ENCODE peak calls at places on chromosomes 11 and 22, in nine cellular contexts. A, J, M, E, K, G, T, L and P are unnamed samples.

GRCh38 chr22:25749420-25750169 is 7.6 kb downstream of the MYO18B start:
- DNase-seq in J (peak; percentile 72), A (peak; percentile 16), T (no peak), M (no peak), L (no peak), K (no peak), E (no peak), G (no peak), P (peak; percentile 67)

GRCh38 chr11:58067685-58068084 is 36.9 kb downstream of the OR6Q1 start:
- DNase-seq in M (no peak), K (no peak), G (no peak), E (no peak), A (peak; percentile 22), T (no peak), J (no peak), L (no peak), P (no peak)

GRCh38 chr11:64643258-64643881 is 52.4 kb downstream of the SLC22A12 start:
- DNase-seq in A (no peak), E (no peak), K (no peak), G (peak; percentile 55), M (no peak), J (no peak), T (peak; percentile 87), L (peak; percentile 55), P (no peak)

GRCh38 chr11:70712471-70712870 is 314.1 kb downstream of the CTTN start:
- DNase-seq in K (no peak), M (no peak), G (no peak), E (no peak), L (no peak), T (peak; percentile 58), A (no peak), J (no peak), P (no peak)

GRCh38 chr11:34936945-34937344 is 20.5 kb downstream of the PDHX start:
- DNase-seq in G (no peak), A (no peak), L (no peak), K (no peak), E (no peak), T (no peak), J (no peak), M (no peak), P (no peak)

GRCh38 chr11:95789506-95790122 is at the start of gene FAM76B:
- DNase-seq in K (peak; percentile 95), E (peak; percentile 99), A (peak; percentile 98), J (peak; percentile 92), G (peak; percentile 99), T (peak; percentile 98), M (peak; percentile 99), L (peak; percentile 94), P (peak; percentile 93)

GRCh38 chr22:17271711-17272451 is 52.6 kb upstream of the ADA2 start:
- DNase-seq in A (no peak), T (no peak), E (no peak), M (no peak), L (no peak), G (no peak), K (no peak), J (no peak), P (no peak)

GRCh38 chr11:66866420-66867010 is 9.7 kb downstream of the LRFN4 start:
- DNase-seq in M (no peak), E (no peak), A (no peak), L (no peak), J (no peak), K (no peak), G (no peak), T (no peak), P (no peak)

GRCh38 chr22:34917239-34917638 is 148.7 kb upstream of the ISX start:
- DNase-seq in L (no peak), K (no peak), E (no peak), J (no peak), M (no peak), A (no peak), T (no peak), G (no peak), P (no peak)

GRCh38 chr11:111459506-111460270 is 52.5 kb downstream of the BTG4 start:
- DNase-seq in J (no peak), E (no peak), G (no peak), K (no peak), T (peak; percentile 38), M (no peak), A (no peak), L (no peak), P (no peak)

GRCh38 chr11:76805206-76805913 is 22.2 kb downstream of the TSKU start:
- DNase-seq in T (no peak), K (no peak), E (peak; percentile 37), L (no peak), J (peak; percentile 34), M (peak; percentile 32), A (no peak), G (no peak), P (peak; percentile 21)

GRCh38 chr11:2800655-2801531 is 84.7 kb downstream of the CDKN1C start:
- DNase-seq in K (peak; percentile 7), J (no peak), M (peak; percentile 1), A (no peak), L (no peak), E (no peak), G (no peak), T (no peak), P (no peak)

GRCh38 chr22:38718414-38718813 is 12.7 kb downstream of the GTPBP1 start:
- DNase-seq in E (peak; percentile 76), A (peak; percentile 66), L (no peak), K (no peak), M (no peak), G (peak; percentile 86), T (peak; percentile 78), J (no peak), P (no peak)

GRCh38 chr11:17631702-17632365 is 84.8 kb downstream of the OTOG start:
- DNase-seq in A (no peak), L (no peak), G (no peak), E (no peak), M (no peak), T (peak; percentile 19), K (no peak), J (no peak), P (no peak)

GRCh38 chr22:29108137-29108536 is 35.3 kb downstream of the KREMEN1 start:
- DNase-seq in J (no peak), L (no peak), T (no peak), A (peak; percentile 51), M (no peak), K (no peak), G (no peak), E (peak; percentile 68), P (no peak)

GRCh38 chr11:130653838-130654601 is 205.6 kb downstream of the ADAMTS15 start:
- DNase-seq in A (peak; percentile 59), L (peak; percentile 37), G (no peak), M (no peak), T (peak; percentile 14), E (no peak), K (peak; percentile 85), J (no peak), P (no peak)

GRCh38 chr11:38089728-38090127 is 1491.7 kb upstream of the RAG2 start:
- DNase-seq in E (peak; percentile 58), A (no peak), K (no peak), M (no peak), T (no peak), L (peak; percentile 9), G (peak; percentile 75), J (no peak), P (no peak)

DNA sequence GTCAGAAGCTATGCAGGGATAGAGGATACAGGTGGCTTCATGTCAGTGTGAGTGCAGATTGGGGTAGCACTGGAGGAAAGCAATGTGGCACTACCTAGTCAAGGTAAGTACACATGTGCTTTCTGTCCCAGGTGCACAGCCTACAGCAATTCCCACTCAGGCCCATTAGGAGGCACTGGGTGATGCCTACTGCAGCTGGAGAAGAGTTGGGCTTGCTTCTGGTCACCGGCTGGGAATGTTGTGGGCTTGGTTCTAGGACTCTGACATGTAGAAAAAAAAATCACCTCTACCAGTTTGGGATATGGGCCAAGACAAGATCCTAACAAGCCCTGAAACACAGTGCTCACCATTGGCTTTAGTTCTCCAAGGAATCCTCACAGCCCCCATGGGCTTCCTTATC is 69.7 kb downstream of the TENM4 start:
- DNase-seq in E (peak; percentile 65), J (no peak), K (no peak), G (no peak), A (no peak), M (no peak), T (peak; percentile 40), L (no peak), P (no peak)
- TF ChIP-seq CTCF in E (peak; percentile 77), J (no peak), K (no peak), G (no peak), A (no peak), M (no peak), T (no peak), L (no peak), P (no peak)

DNA sequence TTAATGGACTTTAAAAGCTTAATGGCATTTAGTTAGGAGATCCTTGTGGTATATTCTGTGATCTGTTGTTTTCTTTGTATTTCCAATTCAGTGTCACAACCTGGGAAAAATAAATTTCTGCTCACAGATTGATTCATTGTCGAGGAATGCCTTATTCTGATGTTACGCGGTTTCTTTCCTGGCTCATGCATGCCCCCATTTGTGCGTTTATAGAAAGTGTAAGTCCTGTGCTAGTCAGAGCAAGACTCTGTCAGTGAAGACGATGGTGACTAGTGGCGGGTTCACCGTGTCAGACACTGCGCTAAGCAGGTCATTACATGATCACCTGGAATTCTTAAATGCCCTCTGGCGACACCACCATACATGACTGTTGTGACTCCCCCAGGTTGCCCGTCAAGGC is 169.4 kb downstream of the TBC1D22A start:
- DNase-seq in T (no peak), M (no peak), K (no peak), J (no peak), A (peak; percentile 87), E (peak; percentile 83), G (no peak), L (no peak), P (no peak)
- TF ChIP-seq CTCF in T (no peak), M (no peak), K (no peak), J (no peak), A (no peak), E (no peak), G (no peak), L (no peak), P (no peak)

DNA sequence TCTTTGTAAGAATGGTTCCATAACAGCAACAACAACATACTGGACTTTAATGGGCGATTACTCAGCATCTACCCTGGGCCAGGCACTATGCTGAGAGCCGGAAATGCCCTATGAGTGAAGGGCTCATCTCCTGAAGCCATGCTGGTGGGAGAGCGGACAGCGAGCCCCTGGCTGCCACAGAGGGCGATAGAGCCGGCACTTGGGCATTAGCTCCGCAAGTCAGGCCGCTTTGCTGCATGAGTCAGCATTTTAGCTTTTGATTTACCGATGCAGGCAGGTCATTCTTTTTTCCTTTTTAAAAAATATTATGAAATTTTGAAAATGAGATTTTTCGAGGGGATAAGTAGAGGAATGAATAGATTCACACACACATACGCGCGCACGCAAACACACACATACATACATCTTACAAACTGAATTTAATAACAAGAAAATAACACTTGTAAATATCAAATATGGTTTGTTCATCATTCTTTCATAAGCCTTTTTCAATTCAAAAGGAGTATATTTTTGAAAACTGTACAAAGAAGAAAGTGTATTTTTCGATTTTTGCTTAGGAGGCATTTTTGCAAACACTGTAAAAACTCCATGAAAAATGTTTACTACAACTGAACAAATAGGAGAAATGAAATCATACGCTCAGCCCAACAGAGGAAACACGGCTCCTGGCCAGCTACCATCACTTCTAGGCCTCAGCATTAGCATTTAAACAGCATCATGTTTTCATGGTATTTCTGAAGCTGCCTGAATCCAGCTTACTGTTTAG is 667.3 kb downstream of the OPCML start:
- DNase-seq in A (no peak), J (no peak), E (no peak), G (no peak), T (peak; percentile 82), K (no peak), L (no peak), M (no peak), P (no peak)
- TF ChIP-seq CTCF in A (no peak), J (no peak), E (no peak), G (no peak), T (peak; percentile 43), K (no peak), L (no peak), M (no peak), P (no peak)

GRCh38 chr11:94751216-94751612 is 16.9 kb upstream of the AMOTL1 start:
- DNase-seq in E (no peak), J (no peak), T (no peak), A (no peak), G (no peak), K (no peak), L (no peak), M (no peak), P (no peak)
- TF ChIP-seq CTCF in E (no peak), J (no peak), T (no peak), A (no peak), G (no peak), K (no peak), L (no peak), M (no peak), P (no peak)